ENCODE peak calls at places on chromosomes 16 and 17, in seven cellular contexts. X is GM23338, O is neural progenitor cell, G is PC-3, I is HCT116, W is GM23248, V is MM.1S. J is an unnamed sample.

GRCh38 chr16:89913408-89914387 is 5.0 kb upstream of the MC1R start:
- DNase-seq in V (no peak), I (no peak), W (no peak), G (no peak), X (no peak), O (no peak), J (no peak)

GRCh38 chr16:28042856-28043255 is 20.7 kb downstream of the GSG1L start:
- DNase-seq in I (no peak), V (no peak), W (peak), O (no peak), X (no peak), G (no peak), J (no peak)

GRCh38 chr17:4199818-4200402 is 56.9 kb downstream of the CYB5D2 start:
- DNase-seq in W (peak), G (peak), I (peak), O (peak), V (peak), X (peak), J (peak)

GRCh38 chr17:1203967-1204291 is 24.1 kb upstream of the ABR start:
- DNase-seq in I (no peak), W (no peak), O (no peak), G (no peak), V (no peak), X (peak), J (no peak)

GRCh38 chr16:86604436-86605220 is 26.3 kb downstream of the FOXL1 start:
- DNase-seq in W (no peak), O (no peak), X (no peak), V (peak), G (no peak), I (no peak), J (peak)

GRCh38 chr17:1055751-1056645 is 59.1 kb downstream of the TIMM22 start:
- DNase-seq in O (peak), W (peak), V (no peak), X (peak), I (no peak), G (peak), J (peak)

GRCh38 chr17:73291260-73291801 is 20.5 kb downstream of the CDC42EP4 start:
- DNase-seq in X (no peak), I (peak), G (peak), O (no peak), W (peak), V (peak), J (no peak)

GRCh38 chr17:50766222-50767023 is 895 bp downstream of the ANKRD40CL start:
- DNase-seq in V (no peak), W (no peak), G (no peak), I (no peak), O (no peak), X (no peak), J (no peak)

GRCh38 chr16:31706318-31706717 is 167.3 kb upstream of the ZNF267 start:
- DNase-seq in X (no peak), I (no peak), V (no peak), W (no peak), O (no peak), G (no peak), J (no peak)

GRCh38 chr17:181213-182163 is at the start of gene DOC2B:
- DNase-seq in I (peak), X (peak), W (peak), O (peak), V (no peak), G (peak), J (no peak)

GRCh38 chr17:57984226-57984890 is 3.7 kb downstream of the VEZF1 start:
- DNase-seq in O (no peak), X (no peak), G (no peak), W (no peak), I (no peak), V (no peak), J (no peak)

GRCh38 chr17:66789961-66790421 is 44.9 kb upstream of the CACNG5 start:
- DNase-seq in X (no peak), O (no peak), V (no peak), I (no peak), G (no peak), W (no peak), J (no peak)

GRCh38 chr17:82338858-82339633 is 5.5 kb upstream of the SECTM1 start:
- DNase-seq in W (peak), O (peak), G (peak), I (peak), V (no peak), X (peak), J (no peak)

GRCh38 chr16:63592852-63593251 is 1529.0 kb downstream of the CDH11 start:
- DNase-seq in I (no peak), G (no peak), W (no peak), V (no peak), X (no peak), O (no peak), J (no peak)

GRCh38 chr17:35520043-35520442 is 17.4 kb downstream of the SLFN12L start:
- DNase-seq in V (no peak), I (no peak), X (no peak), W (no peak), O (no peak), G (no peak), J (no peak)

GRCh38 chr17:66548659-66549311 is 246.4 kb downstream of the PRKCA start:
- DNase-seq in V (no peak), O (no peak), X (no peak), G (no peak), W (peak), I (no peak), J (no peak)

GRCh38 chr17:77233635-77234334 is 93.0 kb downstream of the SEC14L1 start:
- DNase-seq in V (peak), W (peak), O (no peak), X (no peak), G (peak), I (no peak), J (peak)

GRCh38 chr17:78058001-78058400 is 70.6 kb downstream of the TMC6 start:
- DNase-seq in V (no peak), W (no peak), G (no peak), I (no peak), O (no peak), X (no peak), J (no peak)

GRCh38 chr17:58741121-58741625 is 14.5 kb upstream of the PPM1E start:
- DNase-seq in O (no peak), V (no peak), G (peak), W (peak), I (peak), X (no peak), J (no peak)

GRCh38 chr17:75346906-75347305 is 57.7 kb upstream of the SLC25A19 start:
- DNase-seq in X (peak), O (peak), I (no peak), G (no peak), W (peak), V (no peak), J (peak)

GRCh38 chr16:48682971-48683370 is 73.0 kb upstream of the N4BP1 start:
- DNase-seq in W (no peak), I (no peak), X (no peak), G (no peak), O (no peak), V (no peak), J (no peak)

GRCh38 chr17:52036416-52036815 is 122.1 kb downstream of the CA10 start:
- DNase-seq in O (no peak), I (no peak), W (no peak), V (no peak), X (no peak), G (no peak), J (no peak)

GRCh38 chr17:27530791-27531391 is 74.6 kb downstream of the KSR1 start:
- DNase-seq in I (no peak), V (no peak), X (no peak), W (no peak), O (no peak), G (no peak), J (no peak)

GRCh38 chr17:7352910-7353635 is 1.1 kb downstream of the KCTD11 start:
- DNase-seq in O (no peak), V (no peak), I (no peak), G (no peak), X (no peak), W (peak), J (no peak)

GRCh38 chr17:41322264-41322902 is 6.9 kb upstream of the KRTAP17-1 start:
- DNase-seq in O (peak), V (peak), I (peak), G (peak), X (peak), W (peak), J (peak)

GRCh38 chr16:87945351-87946042 is 5.7 kb upstream of the BANP start:
- DNase-seq in V (no peak), W (peak), G (peak), X (peak), O (peak), I (peak), J (peak)

GRCh38 chr17:50114849-50115357 is 15.1 kb downstream of the SAMD14 start:
- DNase-seq in X (peak), W (peak), G (peak), V (peak), O (peak), I (peak), J (peak)

GRCh38 chr17:78107976-78108725 is 20.4 kb downstream of the TMC6 start:
- DNase-seq in G (no peak), V (no peak), X (no peak), I (no peak), W (no peak), O (no peak), J (no peak)

GRCh38 chr16:86074651-86075487 is 175.9 kb downstream of the IRF8 start:
- DNase-seq in V (no peak), G (no peak), X (peak), O (peak), W (no peak), I (no peak), J (no peak)

GRCh38 chr17:81154961-81155360 is 10.3 kb upstream of the PVALEF start:
- DNase-seq in I (no peak), X (no peak), G (no peak), V (no peak), W (no peak), O (no peak), J (no peak)

GRCh38 chr17:48639136-48639535 is 13.0 kb upstream of the HOXB9 start:
- DNase-seq in X (peak), O (no peak), V (no peak), G (no peak), W (no peak), I (no peak), J (no peak)

GRCh38 chr17:42553161-42553818 is 567 bp downstream of the HSD17B1 start:
- DNase-seq in V (no peak), O (peak), W (no peak), X (peak), I (no peak), G (no peak), J (no peak)

GRCh38 chr17:80430446-80431245 is 15.7 kb downstream of the ENDOV start:
- DNase-seq in I (no peak), X (no peak), W (no peak), V (no peak), O (no peak), G (no peak), J (no peak)

GRCh38 chr16:15494231-15494630 is 59.8 kb downstream of the BMERB1 start:
- DNase-seq in X (no peak), V (no peak), W (peak), G (peak), O (no peak), I (peak), J (no peak)

GRCh38 chr17:62562656-62563055 is 64.8 kb upstream of the MRC2 start:
- DNase-seq in I (peak), X (no peak), O (no peak), G (peak), W (peak), V (no peak), J (no peak)

GRCh38 chr16:70713342-70713741 is 27.5 kb upstream of the MTSS2 start:
- DNase-seq in G (no peak), X (no peak), O (no peak), V (no peak), W (peak), I (no peak), J (no peak)

GRCh38 chr17:72556944-72557826 is 436.4 kb downstream of the SOX9 start:
- DNase-seq in G (peak), I (peak), V (peak), O (peak), X (peak), W (peak), J (peak)

GRCh38 chr16:28069921-28070794 is 6.6 kb upstream of the GSG1L start:
- DNase-seq in W (no peak), X (no peak), G (no peak), V (no peak), O (no peak), I (no peak), J (no peak)

GRCh38 chr17:4594406-4595349 is 10.3 kb downstream of the SMTNL2 start:
- DNase-seq in X (peak), O (peak), G (no peak), V (peak), W (no peak), I (no peak), J (peak)

DNA sequence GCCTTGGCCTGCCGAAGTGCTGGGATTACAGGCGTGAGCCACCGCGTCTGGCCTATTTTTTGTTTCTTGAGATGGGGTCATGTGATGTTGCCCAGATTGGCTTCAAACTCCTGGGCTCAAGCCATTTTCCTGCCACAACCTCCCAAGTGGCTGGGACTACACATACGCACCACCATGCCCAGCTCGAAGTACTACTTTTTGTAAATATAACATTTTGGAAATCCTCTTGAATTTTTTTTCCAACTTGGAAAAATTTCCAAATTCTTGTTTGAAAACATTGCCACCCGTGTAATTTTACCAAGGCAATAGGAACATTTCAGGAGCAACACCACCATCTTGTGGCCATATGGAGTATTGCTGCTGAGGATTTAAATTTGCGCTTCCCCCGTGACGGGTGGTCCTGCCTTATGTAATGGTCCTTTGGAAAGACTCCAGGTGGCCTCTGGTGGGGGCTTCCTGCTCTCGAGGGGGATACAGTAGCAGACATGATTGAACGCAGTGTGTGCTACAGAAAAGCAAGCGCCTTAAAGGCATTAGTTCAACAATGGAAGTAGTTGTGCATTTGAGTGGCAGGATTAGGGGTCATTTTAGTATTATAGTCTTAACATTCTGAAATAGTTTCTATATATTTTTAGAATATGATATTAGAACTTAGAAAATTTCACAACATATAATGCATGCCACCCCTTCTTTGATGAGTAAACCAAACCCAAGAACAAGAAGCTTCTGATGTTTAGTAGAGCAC is 8.0 kb downstream of the FLYWCH1 start:
- DNase-seq in W (peak), I (peak), O (peak), V (peak), G (peak), X (peak), J (peak)
- TF ChIP-seq EZH2phosphoT487 in W (no peak), I (no peak), O (no peak), V (no peak), G (no peak), X (no peak), J (no peak)

GRCh38 chr16:53495325-53495724 is 7.7 kb downstream of the AKTIP start:
- DNase-seq in I (no peak), W (peak), V (no peak), X (peak), O (no peak), G (no peak), J (no peak)
- H2AFZ ChIP-seq in I (no peak), W (no peak), V (no peak), X (no peak), O (no peak), G (no peak), J (no peak)

DNA sequence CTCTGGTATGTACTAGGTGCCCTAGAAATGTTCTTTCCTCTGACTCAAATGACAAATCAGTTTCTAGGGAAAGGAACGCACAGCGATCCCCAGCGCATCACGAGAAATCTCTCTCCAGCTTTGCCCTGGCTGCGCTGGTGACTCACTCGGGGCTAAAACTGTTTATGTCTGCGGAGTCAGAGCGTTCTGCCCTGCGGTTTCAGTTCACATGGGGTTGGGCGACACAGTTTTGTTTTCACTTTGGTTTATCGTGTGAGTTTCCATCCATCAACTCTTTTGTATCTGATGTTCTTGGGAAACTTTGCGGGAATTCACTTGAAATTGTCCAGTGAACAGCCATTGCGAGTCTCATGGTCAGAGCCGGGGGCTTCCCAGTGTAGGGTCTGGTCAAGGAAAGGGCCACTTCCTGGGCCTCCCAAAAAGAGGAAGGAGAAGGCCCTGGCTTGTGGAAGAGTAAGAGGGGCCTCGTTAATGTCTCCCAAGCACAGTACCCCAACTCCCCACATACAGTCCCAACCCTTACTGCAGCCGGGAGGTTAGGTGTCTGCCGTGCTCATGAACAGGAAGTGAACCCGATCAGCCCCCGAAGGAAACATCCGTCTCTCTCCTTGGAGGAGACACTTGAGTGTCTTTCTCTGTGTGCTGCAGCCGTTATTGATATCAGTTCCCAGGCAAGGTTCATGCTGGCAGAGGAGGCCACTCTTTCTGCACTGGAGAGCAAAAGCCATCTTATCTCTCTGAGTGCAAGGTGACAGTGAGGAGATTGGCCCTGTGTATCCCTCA is 643.2 kb downstream of the WWOX start:
- DNase-seq in X (no peak), O (no peak), V (peak), W (no peak), G (no peak), I (no peak), J (peak)
- H3K4me2 ChIP-seq in X (no peak), O (no peak), V (peak), W (no peak), G (no peak), I (no peak), J (no peak)

GRCh38 chr17:19250421-19251141 is 13.4 kb downstream of the EPN2 start:
- DNase-seq in V (no peak), W (peak), G (no peak), I (no peak), O (no peak), X (no peak), J (no peak)
- TF ChIP-seq EZH2phosphoT487 in V (no peak), W (no peak), G (no peak), I (no peak), O (no peak), X (no peak), J (no peak)